ENCODE peak calls at places on chromosomes 3 and 15, in five cellular contexts. C is psoas muscle; B is HCT116; Y is colonic mucosa; F is CD8-positive, alpha-beta T cell. I is an unnamed sample.

GRCh38 chr15:95345867-95346266 is 984.6 kb upstream of the NR2F2 start:
- DNase-seq in C (no peak), B (no peak), Y (no peak), F (no peak), I (no peak)

GRCh38 chr3:73805435-73805834 is 180.7 kb upstream of the PDZRN3 start:
- DNase-seq in C (peak; percentile 83), B (no peak), Y (no peak), F (no peak), I (peak; percentile 13)

GRCh38 chr3:128432898-128433629 is 33.6 kb downstream of the DNAJB8 start:
- DNase-seq in C (peak; percentile 47), B (no peak), Y (no peak), F (no peak), I (no peak)

GRCh38 chr3:184808021-184808420 is 3.9 kb upstream of the VPS8 start:
- DNase-seq in C (no peak), B (peak; percentile 44), Y (no peak), F (no peak), I (no peak)

GRCh38 chr15:40436116-40436891 is 4.4 kb upstream of the BAHD1 start:
- DNase-seq in C (peak; percentile 53), B (no peak), Y (peak; percentile 78), F (no peak), I (peak; percentile 49)

GRCh38 chr3:185067173-185067572 is 85.7 kb downstream of the C3orf70 start:
- DNase-seq in C (no peak), B (no peak), Y (no peak), F (no peak), I (no peak)

GRCh38 chr3:134294302-134294925 is 43.8 kb upstream of the RYK start:
- DNase-seq in C (no peak), B (no peak), Y (no peak), F (peak; percentile 39), I (no peak)

GRCh38 chr3:172195393-172195754 is 156.0 kb downstream of the FNDC3B start:
- DNase-seq in C (no peak), B (no peak), Y (no peak), F (no peak), I (no peak)

GRCh38 chr3:160163259-160163878 is 61.9 kb upstream of the C3orf80 start:
- DNase-seq in C (no peak), B (peak; percentile 23), Y (no peak), F (no peak), I (no peak)

GRCh38 chr15:100438570-100438969 is 90.2 kb downstream of the CERS3 start:
- DNase-seq in C (peak; percentile 83), B (no peak), Y (peak; percentile 49), F (no peak), I (peak; percentile 41)

GRCh38 chr3:53226841-53227407 is 28.9 kb downstream of the TKT start:
- DNase-seq in C (peak; percentile 32), B (no peak), Y (no peak), F (no peak), I (no peak)

GRCh38 chr3:174862101-174862500 is 3.0 kb downstream of the NAALADL2 start:
- DNase-seq in C (no peak), B (peak; percentile 51), Y (peak; percentile 64), F (no peak), I (peak; percentile 61)

GRCh38 chr15:73992594-73992898 is 451 bp upstream of the STOML1 start:
- DNase-seq in C (no peak), B (no peak), Y (no peak), F (no peak), I (no peak)

GRCh38 chr15:65067334-65067644 is 502 bp downstream of the RASL12 start:
- DNase-seq in C (no peak), B (no peak), Y (no peak), F (no peak), I (no peak)

GRCh38 chr3:56680054-56680453 is 3.0 kb downstream of the TASOR start:
- DNase-seq in C (no peak), B (no peak), Y (no peak), F (no peak), I (no peak)

GRCh38 chr3:64291345-64291744 is 66.1 kb upstream of the PRICKLE2 start:
- DNase-seq in C (peak; percentile 63), B (no peak), Y (peak; percentile 24), F (no peak), I (peak; percentile 11)

GRCh38 chr3:99753268-99753975 is 64.2 kb upstream of the CMSS1 start:
- DNase-seq in C (no peak), B (peak; percentile 28), Y (no peak), F (no peak), I (no peak)

GRCh38 chr3:185175370-185175987 is 22.6 kb upstream of the C3orf70 start:
- DNase-seq in C (peak; percentile 70), B (no peak), Y (peak; percentile 89), F (no peak), I (peak; percentile 83)

GRCh38 chr3:14768881-14769280 is 49.9 kb upstream of the FGD5 start:
- DNase-seq in C (no peak), B (no peak), Y (no peak), F (no peak), I (no peak)

GRCh38 chr3:126152458-126152857 is 27.9 kb downstream of the ALDH1L1 start:
- DNase-seq in C (no peak), B (no peak), Y (peak; percentile 15), F (no peak), I (peak; percentile 3)

GRCh38 chr3:4821975-4822374 is 157.3 kb upstream of the BHLHE40 start:
- DNase-seq in C (no peak), B (no peak), Y (no peak), F (peak; percentile 69), I (peak; percentile 62)

GRCh38 chr15:74653426-74654082 is 37.9 kb downstream of the CLK3 start:
- DNase-seq in C (no peak), B (peak; percentile 27), Y (no peak), F (no peak), I (peak; percentile 69)

GRCh38 chr3:38579551-38580449 is 69.7 kb downstream of the SCN5A start:
- DNase-seq in C (no peak), B (no peak), Y (no peak), F (no peak), I (peak; percentile 6)

GRCh38 chr3:17905996-17906395 is 163.6 kb upstream of the TBC1D5 start:
- DNase-seq in C (no peak), B (no peak), Y (no peak), F (no peak), I (no peak)

GRCh38 chr3:42519568-42519962 is 17.1 kb downstream of the VIPR1 start:
- DNase-seq in C (no peak), B (no peak), Y (no peak), F (no peak), I (no peak)

GRCh38 chr15:72086010-72086697 is 31.8 kb downstream of the MYO9A start:
- DNase-seq in C (no peak), B (no peak), Y (peak; percentile 68), F (no peak), I (peak; percentile 61)

GRCh38 chr15:41844814-41845213 is 6.2 kb downstream of the PLA2G4B start:
- DNase-seq in C (no peak), B (no peak), Y (no peak), F (no peak), I (no peak)

GRCh38 chr3:25335429-25335828 is 92.6 kb upstream of the RARB start:
- DNase-seq in C (no peak), B (no peak), Y (no peak), F (no peak), I (no peak)

GRCh38 chr3:62036726-62037125 is 336.6 kb downstream of the FEZF2 start:
- DNase-seq in C (no peak), B (no peak), Y (no peak), F (no peak), I (no peak)

GRCh38 chr3:420584-420983 is 224.0 kb downstream of the CHL1 start:
- DNase-seq in C (no peak), B (no peak), Y (no peak), F (no peak), I (no peak)

GRCh38 chr15:88491158-88491557 is 23.6 kb downstream of the MRPS11 start:
- DNase-seq in C (no peak), B (no peak), Y (peak; percentile 29), F (no peak), I (no peak)

DNA sequence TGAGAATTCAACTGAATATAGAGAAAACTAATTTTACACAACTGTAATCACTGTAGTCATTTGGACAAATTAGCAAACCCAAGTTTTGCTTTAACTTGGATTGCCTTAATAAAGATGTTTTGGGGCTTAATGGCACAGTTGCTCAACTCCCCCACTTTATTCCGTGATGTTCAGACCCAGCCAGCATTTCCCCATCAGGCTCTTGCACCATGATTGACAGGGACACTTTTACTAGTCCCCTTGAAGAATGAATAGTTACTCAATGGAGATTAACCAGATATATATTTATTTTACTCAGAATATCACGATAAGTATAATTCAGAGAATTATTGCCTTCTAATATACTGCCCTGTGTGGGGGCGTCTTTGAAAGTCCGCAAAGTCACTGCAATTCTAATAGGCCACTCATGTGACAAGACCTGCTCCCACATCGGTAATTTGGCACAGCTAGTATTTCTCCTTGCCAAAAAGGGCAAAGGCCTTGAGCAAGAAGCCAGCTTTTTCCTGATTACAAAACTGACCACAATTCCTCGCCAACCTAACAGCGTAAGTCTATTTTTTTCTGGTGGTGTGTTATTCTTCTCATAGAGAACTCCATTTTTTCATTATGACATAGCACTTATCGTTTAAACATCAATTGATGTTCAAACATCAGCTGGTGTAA is 61.4 kb downstream of the PPARG start:
- DNase-seq in C (no peak), B (no peak), Y (peak; percentile 59), F (no peak), I (no peak)
- H3K4me1 ChIP-seq in C (peaks cover 4% of the 10 kb centered on the region), B (peaks cover 17% of the 10 kb centered on the region), Y (peaks cover 3% of the 10 kb centered on the region), F (no peaks in the 10 kb centered on the region), I (no peaks in the 10 kb centered on the region)

DNA sequence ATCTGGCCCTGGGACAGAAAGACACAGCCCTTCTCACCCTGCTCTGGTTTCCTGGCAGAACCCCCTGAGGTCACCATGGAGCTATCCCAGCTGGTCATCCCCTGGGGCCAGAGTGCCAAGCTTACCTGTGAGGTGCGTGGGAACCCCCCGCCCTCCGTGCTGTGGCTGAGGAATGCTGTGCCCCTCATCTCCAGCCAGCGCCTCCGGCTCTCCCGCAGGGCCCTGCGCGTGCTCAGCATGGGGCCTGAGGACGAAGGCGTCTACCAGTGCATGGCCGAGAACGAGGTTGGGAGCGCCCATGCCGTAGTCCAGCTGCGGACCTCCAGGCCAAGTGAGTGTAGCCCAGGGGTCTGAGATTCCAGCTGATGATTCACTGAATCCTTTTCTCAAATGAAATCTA is 61.7 kb downstream of the BOC start:
- DNase-seq in C (peak; percentile 46), B (no peak), Y (no peak), F (no peak), I (no peak)
- H3K4me1 ChIP-seq in C (no peaks in the 10 kb centered on the region), B (peaks cover 10% of the 10 kb centered on the region), Y (no peaks in the 10 kb centered on the region), F (no peaks in the 10 kb centered on the region), I (peaks cover 9% of the 10 kb centered on the region)

GRCh38 chr15:92637621-92638020 is 18.0 kb downstream of the FAM174B start:
- DNase-seq in C (no peak), B (no peak), Y (no peak), F (no peak), I (no peak)

GRCh38 chr15:92636401-92636949 is 19.1 kb downstream of the FAM174B start:
- DNase-seq in C (no peak), B (no peak), Y (no peak), F (no peak), I (no peak)

GRCh38 chr15:92638709-92639365 is 16.7 kb downstream of the FAM174B start:
- DNase-seq in C (no peak), B (no peak), Y (no peak), F (no peak), I (peak; percentile 19)

GRCh38 chr15:92636950-92637481 is 18.6 kb downstream of the FAM174B start:
- DNase-seq in C (no peak), B (peak; percentile 12), Y (peak; percentile 58), F (no peak), I (peak; percentile 25)

GRCh38 chr15:92638291-92638708 is 17.3 kb downstream of the FAM174B start:
- DNase-seq in C (no peak), B (no peak), Y (no peak), F (no peak), I (peak; percentile 23)
- H3K4me1 ChIP-seq in C (peaks cover 11% of the 10 kb centered on the region), B (no peaks in the 10 kb centered on the region), Y (peaks cover 7% of the 10 kb centered on the region), F (no peaks in the 10 kb centered on the region), I (peaks cover 29% of the 10 kb centered on the region)

GRCh38 chr3:169664034-169664820 is 715 bp upstream of the MECOM start:
- DNase-seq in C (no peak), B (no peak), Y (no peak), F (no peak), I (peak; percentile 15)
- H3K4me1 ChIP-seq in C (peaks cover 22% of the 10 kb centered on the region), B (peaks cover under 1% of the 10 kb centered on the region), Y (no peaks in the 10 kb centered on the region), F (peaks cover 57% of the 10 kb centered on the region), I (peaks cover 32% of the 10 kb centered on the region)

I was measured in transverse colon.